ENCODE peak calls at places on chromosomes 1 and 21, in six cellular contexts. One of them, this sample, is unnamed.

GRCh38 chr21:25360593-25360992 is 246.7 kb downstream of the MRPL39 start:
- DNase-seq in colonic mucosa: no peak
- DNase-seq in choroid plexus epithelial cell: peak
- DNase-seq in AG04450: no peak
- DNase-seq in ovary: no peak
- DNase-seq in fibroblast of mammary gland: peak
- DNase-seq in this sample: no peak

GRCh38 chr21:37061926-37062591 is 10.8 kb downstream of the PIGP start:
- DNase-seq in colonic mucosa: no peak
- DNase-seq in choroid plexus epithelial cell: peak
- DNase-seq in AG04450: no peak
- DNase-seq in ovary: no peak
- DNase-seq in fibroblast of mammary gland: peak
- DNase-seq in this sample: peak

GRCh38 chr1:221915764-221916163 is 173.9 kb upstream of the DUSP10 start:
- DNase-seq in colonic mucosa: no peak
- DNase-seq in choroid plexus epithelial cell: no peak
- DNase-seq in AG04450: no peak
- DNase-seq in ovary: no peak
- DNase-seq in fibroblast of mammary gland: no peak
- DNase-seq in this sample: no peak

GRCh38 chr21:21666689-21667088 is 668.5 kb downstream of the NCAM2 start:
- DNase-seq in colonic mucosa: no peak
- DNase-seq in choroid plexus epithelial cell: no peak
- DNase-seq in AG04450: no peak
- DNase-seq in ovary: no peak
- DNase-seq in fibroblast of mammary gland: no peak
- DNase-seq in this sample: no peak

GRCh38 chr1:72891976-72892375 is 609.6 kb upstream of the NEGR1 start:
- DNase-seq in colonic mucosa: no peak
- DNase-seq in choroid plexus epithelial cell: no peak
- DNase-seq in AG04450: no peak
- DNase-seq in ovary: no peak
- DNase-seq in fibroblast of mammary gland: peak
- DNase-seq in this sample: no peak

GRCh38 chr1:9784508-9785133 is 39.1 kb downstream of the CLSTN1 start:
- DNase-seq in colonic mucosa: peak
- DNase-seq in choroid plexus epithelial cell: peak
- DNase-seq in AG04450: peak
- DNase-seq in ovary: no peak
- DNase-seq in fibroblast of mammary gland: peak
- DNase-seq in this sample: peak

GRCh38 chr1:3908886-3909517 is 8.9 kb upstream of the C1orf174 start:
- DNase-seq in colonic mucosa: no peak
- DNase-seq in choroid plexus epithelial cell: no peak
- DNase-seq in AG04450: no peak
- DNase-seq in ovary: no peak
- DNase-seq in fibroblast of mammary gland: no peak
- DNase-seq in this sample: no peak

GRCh38 chr1:174875306-174875705 is 124.4 kb upstream of the CACYBP start:
- DNase-seq in colonic mucosa: peak
- DNase-seq in choroid plexus epithelial cell: no peak
- DNase-seq in AG04450: no peak
- DNase-seq in ovary: no peak
- DNase-seq in fibroblast of mammary gland: no peak
- DNase-seq in this sample: no peak

GRCh38 chr21:31872452-31873274 is at the start of gene HUNK:
- DNase-seq in colonic mucosa: peak
- DNase-seq in choroid plexus epithelial cell: peak
- DNase-seq in AG04450: no peak
- DNase-seq in ovary: peak
- DNase-seq in fibroblast of mammary gland: peak
- DNase-seq in this sample: peak

GRCh38 chr1:241990040-241990439 is 8.9 kb downstream of the MAP1LC3C start:
- DNase-seq in colonic mucosa: peak
- DNase-seq in choroid plexus epithelial cell: peak
- DNase-seq in AG04450: peak
- DNase-seq in ovary: peak
- DNase-seq in fibroblast of mammary gland: peak
- DNase-seq in this sample: peak

GRCh38 chr21:28959367-28960099 is 33.1 kb downstream of the LTN1 start:
- DNase-seq in colonic mucosa: no peak
- DNase-seq in choroid plexus epithelial cell: peak
- DNase-seq in AG04450: peak
- DNase-seq in ovary: no peak
- DNase-seq in fibroblast of mammary gland: peak
- DNase-seq in this sample: peak

GRCh38 chr1:76086597-76086996 is 12.1 kb downstream of the ST6GALNAC3 start:
- DNase-seq in colonic mucosa: no peak
- DNase-seq in choroid plexus epithelial cell: no peak
- DNase-seq in AG04450: no peak
- DNase-seq in ovary: no peak
- DNase-seq in fibroblast of mammary gland: no peak
- DNase-seq in this sample: no peak

GRCh38 chr1:7389786-7390603 is 381.1 kb upstream of the VAMP3 start:
- DNase-seq in colonic mucosa: peak
- DNase-seq in choroid plexus epithelial cell: no peak
- DNase-seq in AG04450: no peak
- DNase-seq in ovary: no peak
- DNase-seq in fibroblast of mammary gland: no peak
- DNase-seq in this sample: no peak

GRCh38 chr1:116411784-116412479 is 38.9 kb downstream of the ATP1A1 start:
- DNase-seq in colonic mucosa: no peak
- DNase-seq in choroid plexus epithelial cell: peak
- DNase-seq in AG04450: no peak
- DNase-seq in ovary: no peak
- DNase-seq in fibroblast of mammary gland: peak
- DNase-seq in this sample: peak

GRCh38 chr1:156146006-156146748 is 7.2 kb upstream of the SEMA4A start:
- DNase-seq in colonic mucosa: no peak
- DNase-seq in choroid plexus epithelial cell: peak
- DNase-seq in AG04450: peak
- DNase-seq in ovary: peak
- DNase-seq in fibroblast of mammary gland: peak
- DNase-seq in this sample: peak

GRCh38 chr1:245605480-245606156 is 450.8 kb downstream of the KIF26B start:
- DNase-seq in colonic mucosa: no peak
- DNase-seq in choroid plexus epithelial cell: peak
- DNase-seq in AG04450: peak
- DNase-seq in ovary: no peak
- DNase-seq in fibroblast of mammary gland: peak
- DNase-seq in this sample: peak

GRCh38 chr1:77319036-77319705 is 37.4 kb downstream of the AK5 start:
- DNase-seq in colonic mucosa: no peak
- DNase-seq in choroid plexus epithelial cell: no peak
- DNase-seq in AG04450: no peak
- DNase-seq in ovary: no peak
- DNase-seq in fibroblast of mammary gland: peak
- DNase-seq in this sample: no peak

GRCh38 chr1:100868364-100868995 is 26.2 kb downstream of the EXTL2 start:
- DNase-seq in colonic mucosa: no peak
- DNase-seq in choroid plexus epithelial cell: peak
- DNase-seq in AG04450: no peak
- DNase-seq in ovary: no peak
- DNase-seq in fibroblast of mammary gland: peak
- DNase-seq in this sample: peak

GRCh38 chr1:211553549-211553948 is 25.4 kb downstream of the SLC30A1 start:
- DNase-seq in colonic mucosa: no peak
- DNase-seq in choroid plexus epithelial cell: no peak
- DNase-seq in AG04450: no peak
- DNase-seq in ovary: no peak
- DNase-seq in fibroblast of mammary gland: no peak
- DNase-seq in this sample: no peak

GRCh38 chr21:16968436-16968835 is 544.4 kb upstream of the CXADR start:
- DNase-seq in colonic mucosa: no peak
- DNase-seq in choroid plexus epithelial cell: no peak
- DNase-seq in AG04450: no peak
- DNase-seq in ovary: peak
- DNase-seq in fibroblast of mammary gland: no peak
- DNase-seq in this sample: no peak

GRCh38 chr1:38991638-38992449 is 768 bp downstream of the AKIRIN1 start:
- DNase-seq in colonic mucosa: peak
- DNase-seq in choroid plexus epithelial cell: peak
- DNase-seq in AG04450: no peak
- DNase-seq in ovary: peak
- DNase-seq in fibroblast of mammary gland: no peak
- DNase-seq in this sample: peak

GRCh38 chr21:38424333-38424732 is 73.9 kb downstream of the ERG start:
- DNase-seq in colonic mucosa: no peak
- DNase-seq in choroid plexus epithelial cell: no peak
- DNase-seq in AG04450: no peak
- DNase-seq in ovary: no peak
- DNase-seq in fibroblast of mammary gland: no peak
- DNase-seq in this sample: no peak

DNA sequence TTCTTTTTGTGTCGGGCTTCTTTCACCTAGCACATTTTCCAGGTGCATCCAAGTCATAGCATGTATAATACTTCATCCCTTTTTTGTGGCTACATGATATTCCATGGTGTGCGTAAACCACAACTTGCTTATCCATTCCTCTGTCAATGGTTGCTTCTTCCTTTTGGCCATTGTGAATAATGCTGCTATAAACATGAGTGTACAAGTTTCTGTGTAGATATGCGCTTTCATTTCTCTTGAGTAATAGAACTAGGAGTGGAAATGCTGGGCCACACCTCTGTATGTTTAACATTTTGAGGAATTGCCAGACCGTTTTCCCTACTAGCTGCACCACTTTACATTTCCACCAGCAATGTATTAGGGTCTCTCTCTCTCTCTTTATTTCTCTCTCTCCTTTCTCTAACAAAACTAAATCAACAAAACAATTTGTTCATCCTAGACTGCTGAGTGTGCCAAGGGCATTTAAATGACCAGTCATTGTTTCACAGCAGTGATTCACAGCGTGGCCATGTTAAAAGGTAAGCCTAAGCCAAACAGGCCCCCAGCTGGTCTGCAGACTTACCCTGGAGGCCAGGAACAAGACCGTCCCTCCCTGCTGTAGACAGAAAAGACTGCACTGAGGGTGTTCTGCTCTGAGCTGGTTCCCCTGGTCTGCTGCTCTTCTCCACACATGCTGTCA is 53.2 kb upstream of the LYST start:
- DNase-seq in colonic mucosa: no peak
- DNase-seq in choroid plexus epithelial cell: peak
- DNase-seq in AG04450: peak
- DNase-seq in ovary: no peak
- DNase-seq in fibroblast of mammary gland: peak
- DNase-seq in this sample: peak
- TF ChIP-seq CTCF in colonic mucosa: no peak
- TF ChIP-seq CTCF in choroid plexus epithelial cell: no peak
- TF ChIP-seq CTCF in AG04450: no peak
- TF ChIP-seq CTCF in ovary: no peak
- TF ChIP-seq CTCF in fibroblast of mammary gland: peak
- TF ChIP-seq CTCF in this sample: no peak

DNA sequence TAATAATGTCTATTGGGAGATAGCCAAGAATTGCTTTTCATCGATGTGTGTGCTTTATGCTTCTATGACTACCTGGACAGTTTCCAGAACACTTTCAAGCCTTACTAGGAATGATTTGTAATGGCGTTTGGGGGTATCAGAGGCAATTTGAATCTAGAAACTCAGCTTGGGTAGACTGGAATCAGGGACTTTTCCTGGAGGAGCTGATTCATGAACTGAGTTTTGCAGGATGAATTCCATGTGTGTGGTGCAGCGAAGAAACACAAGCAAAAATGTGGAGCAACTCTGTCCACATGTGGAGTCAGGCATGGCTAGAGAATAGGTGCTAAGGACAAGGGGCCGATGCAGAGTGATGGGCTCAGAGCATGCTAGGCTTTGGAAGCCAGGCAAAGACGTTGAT is 11.8 kb upstream of the TMEM61 start:
- DNase-seq in colonic mucosa: no peak
- DNase-seq in choroid plexus epithelial cell: no peak
- DNase-seq in AG04450: no peak
- DNase-seq in ovary: no peak
- DNase-seq in fibroblast of mammary gland: peak
- DNase-seq in this sample: peak
- H3K4me3 ChIP-seq in colonic mucosa: no peak
- H3K4me3 ChIP-seq in choroid plexus epithelial cell: no peak
- H3K4me3 ChIP-seq in AG04450: no peak
- H3K4me3 ChIP-seq in ovary: no peak
- H3K4me3 ChIP-seq in fibroblast of mammary gland: no peak
- H3K4me3 ChIP-seq in this sample: no peak

GRCh38 chr21:42096593-42096992 is 25.5 kb downstream of the UMODL1 start:
- DNase-seq in colonic mucosa: no peak
- DNase-seq in choroid plexus epithelial cell: no peak
- DNase-seq in AG04450: no peak
- DNase-seq in ovary: no peak
- DNase-seq in fibroblast of mammary gland: no peak
- DNase-seq in this sample: no peak
- TF ChIP-seq CTCF in colonic mucosa: no peak
- TF ChIP-seq CTCF in choroid plexus epithelial cell: no peak
- TF ChIP-seq CTCF in AG04450: no peak
- TF ChIP-seq CTCF in ovary: no peak
- TF ChIP-seq CTCF in fibroblast of mammary gland: no peak
- TF ChIP-seq CTCF in this sample: no peak

GRCh38 chr1:237042467-237042891 is 495 bp downstream of the RYR2 start:
- DNase-seq in colonic mucosa: no peak
- DNase-seq in choroid plexus epithelial cell: no peak
- DNase-seq in AG04450: no peak
- DNase-seq in ovary: peak
- DNase-seq in fibroblast of mammary gland: no peak
- DNase-seq in this sample: no peak

GRCh38 chr1:237041461-237041794 is 556 bp upstream of the RYR2 start:
- DNase-seq in colonic mucosa: no peak
- DNase-seq in choroid plexus epithelial cell: no peak
- DNase-seq in AG04450: no peak
- DNase-seq in ovary: no peak
- DNase-seq in fibroblast of mammary gland: no peak
- DNase-seq in this sample: no peak

GRCh38 chr1:237040823-237041222 is 1.2 kb upstream of the RYR2 start:
- DNase-seq in colonic mucosa: no peak
- DNase-seq in choroid plexus epithelial cell: no peak
- DNase-seq in AG04450: no peak
- DNase-seq in ovary: no peak
- DNase-seq in fibroblast of mammary gland: no peak
- DNase-seq in this sample: no peak

GRCh38 chr1:237042892-237043576 is 1.1 kb downstream of the RYR2 start:
- DNase-seq in colonic mucosa: no peak
- DNase-seq in choroid plexus epithelial cell: no peak
- DNase-seq in AG04450: no peak
- DNase-seq in ovary: peak
- DNase-seq in fibroblast of mammary gland: no peak
- DNase-seq in this sample: no peak

DNA sequence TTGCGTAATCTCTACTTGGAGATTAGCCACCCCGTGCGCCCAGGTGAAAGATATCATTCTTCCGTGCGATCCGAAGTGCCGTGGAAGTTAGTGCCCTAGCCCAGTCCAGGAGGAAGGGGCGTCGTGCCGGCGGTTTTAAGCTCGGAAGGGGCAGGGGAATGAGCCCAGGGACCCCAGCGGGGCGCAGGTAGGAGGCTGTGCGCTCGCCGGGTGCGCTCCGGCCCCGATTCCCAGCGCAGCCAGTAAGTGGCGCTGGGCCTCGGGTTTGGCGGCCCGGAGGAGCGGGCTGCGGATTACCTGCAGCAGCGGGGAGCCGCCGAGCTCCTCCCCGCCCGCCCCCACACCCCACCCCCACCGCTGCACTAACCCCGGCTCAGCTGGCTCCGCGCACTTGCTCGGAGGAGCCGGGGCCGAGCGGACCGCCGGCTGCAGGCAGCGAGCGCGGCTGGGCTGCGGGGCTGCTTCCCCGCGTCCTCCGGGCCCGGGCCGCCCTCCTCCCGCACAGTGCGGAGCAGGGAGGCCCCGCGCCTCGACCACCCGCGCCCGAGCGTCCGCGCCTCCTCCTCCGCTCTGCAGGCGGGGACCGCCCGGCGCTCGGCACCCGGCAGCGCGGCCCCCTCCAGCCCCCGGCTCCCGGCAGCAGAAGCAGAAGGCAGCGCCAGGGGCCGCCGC is at the start of gene RYR2:
- DNase-seq in colonic mucosa: no peak
- DNase-seq in choroid plexus epithelial cell: peak
- DNase-seq in AG04450: no peak
- DNase-seq in ovary: peak
- DNase-seq in fibroblast of mammary gland: no peak
- DNase-seq in this sample: no peak
- H3K4me3 ChIP-seq in colonic mucosa: peak
- H3K4me3 ChIP-seq in choroid plexus epithelial cell: peak
- H3K4me3 ChIP-seq in AG04450: no peak
- H3K4me3 ChIP-seq in ovary: peak
- H3K4me3 ChIP-seq in fibroblast of mammary gland: no peak
- H3K4me3 ChIP-seq in this sample: no peak